ENCODE peak calls at places on chromosome 10, in eight cellular contexts. One of them, this sample, is unnamed.

GRCh38 chr10:69744971-69745370 is 56.7 kb upstream of the COL13A1 start:
- DNase-seq in HT-29: no peak
- DNase-seq in right cardiac atrium: no peak
- DNase-seq in activated CD4-positive, alpha-beta T cell treated with anti-CD3 and anti-CD28 coated beads, Interleukin-2, amount 50 U/mL, for 48 hours: no peak
- DNase-seq in activated CD8-positive, alpha-beta T cell treated with anti-CD3 and anti-CD28 coated beads, Interleukin-2, amount 10 ng/mL, durations not matched to agents 7 days and 5 days: no peak
- DNase-seq in stimulated activated CD8-positive, alpha-beta memory T cell treated with anti-CD3 and anti-CD28 coated beads, Interleukin-12 subunit alpha, Interleukin-12 subunit beta, amount 100 ng/mL, for 1 hour: no peak
- DNase-seq in GM03348: no peak
- DNase-seq in DMS 273 treated with DMSO at 0.1 percent for 48 hours: no peak
- DNase-seq in this sample: no peak

GRCh38 chr10:63935705-63936104 is 414.5 kb downstream of the REEP3 start:
- DNase-seq in DMS 273 treated with DMSO at 0.1 percent for 48 hours: no peak
- DNase-seq in GM03348: no peak
- DNase-seq in stimulated activated CD8-positive, alpha-beta memory T cell treated with anti-CD3 and anti-CD28 coated beads, Interleukin-12 subunit alpha, Interleukin-12 subunit beta, amount 100 ng/mL, for 1 hour: no peak
- DNase-seq in activated CD4-positive, alpha-beta T cell treated with anti-CD3 and anti-CD28 coated beads, Interleukin-2, amount 50 U/mL, for 48 hours: no peak
- DNase-seq in activated CD8-positive, alpha-beta T cell treated with anti-CD3 and anti-CD28 coated beads, Interleukin-2, amount 10 ng/mL, durations not matched to agents 7 days and 5 days: no peak
- DNase-seq in right cardiac atrium: no peak
- DNase-seq in HT-29: peak
- DNase-seq in this sample: no peak

GRCh38 chr10:113319450-113319849 is 233.4 kb upstream of the HABP2 start:
- DNase-seq in DMS 273 treated with DMSO at 0.1 percent for 48 hours: no peak
- DNase-seq in activated CD4-positive, alpha-beta T cell treated with anti-CD3 and anti-CD28 coated beads, Interleukin-2, amount 50 U/mL, for 48 hours: no peak
- DNase-seq in activated CD8-positive, alpha-beta T cell treated with anti-CD3 and anti-CD28 coated beads, Interleukin-2, amount 10 ng/mL, durations not matched to agents 7 days and 5 days: no peak
- DNase-seq in HT-29: no peak
- DNase-seq in GM03348: no peak
- DNase-seq in stimulated activated CD8-positive, alpha-beta memory T cell treated with anti-CD3 and anti-CD28 coated beads, Interleukin-12 subunit alpha, Interleukin-12 subunit beta, amount 100 ng/mL, for 1 hour: no peak
- DNase-seq in right cardiac atrium: no peak
- DNase-seq in this sample: no peak

GRCh38 chr10:102120987-102121738 is 995 bp upstream of the LDB1 start:
- DNase-seq in activated CD8-positive, alpha-beta T cell treated with anti-CD3 and anti-CD28 coated beads, Interleukin-2, amount 10 ng/mL, durations not matched to agents 7 days and 5 days: peak
- DNase-seq in DMS 273 treated with DMSO at 0.1 percent for 48 hours: peak
- DNase-seq in GM03348: peak
- DNase-seq in HT-29: no peak
- DNase-seq in activated CD4-positive, alpha-beta T cell treated with anti-CD3 and anti-CD28 coated beads, Interleukin-2, amount 50 U/mL, for 48 hours: peak
- DNase-seq in right cardiac atrium: peak
- DNase-seq in stimulated activated CD8-positive, alpha-beta memory T cell treated with anti-CD3 and anti-CD28 coated beads, Interleukin-12 subunit alpha, Interleukin-12 subunit beta, amount 100 ng/mL, for 1 hour: no peak
- DNase-seq in this sample: peak

GRCh38 chr10:45421231-45422097 is 47.4 kb downstream of the ALOX5 start:
- DNase-seq in GM03348: peak
- DNase-seq in activated CD8-positive, alpha-beta T cell treated with anti-CD3 and anti-CD28 coated beads, Interleukin-2, amount 10 ng/mL, durations not matched to agents 7 days and 5 days: peak
- DNase-seq in stimulated activated CD8-positive, alpha-beta memory T cell treated with anti-CD3 and anti-CD28 coated beads, Interleukin-12 subunit alpha, Interleukin-12 subunit beta, amount 100 ng/mL, for 1 hour: no peak
- DNase-seq in HT-29: no peak
- DNase-seq in activated CD4-positive, alpha-beta T cell treated with anti-CD3 and anti-CD28 coated beads, Interleukin-2, amount 50 U/mL, for 48 hours: peak
- DNase-seq in right cardiac atrium: no peak
- DNase-seq in DMS 273 treated with DMSO at 0.1 percent for 48 hours: no peak
- DNase-seq in this sample: peak

GRCh38 chr10:94402204-94403033 is at the start of gene TBC1D12:
- DNase-seq in HT-29: peak
- DNase-seq in DMS 273 treated with DMSO at 0.1 percent for 48 hours: peak
- DNase-seq in right cardiac atrium: peak
- DNase-seq in GM03348: peak
- DNase-seq in activated CD8-positive, alpha-beta T cell treated with anti-CD3 and anti-CD28 coated beads, Interleukin-2, amount 10 ng/mL, durations not matched to agents 7 days and 5 days: peak
- DNase-seq in activated CD4-positive, alpha-beta T cell treated with anti-CD3 and anti-CD28 coated beads, Interleukin-2, amount 50 U/mL, for 48 hours: peak
- DNase-seq in stimulated activated CD8-positive, alpha-beta memory T cell treated with anti-CD3 and anti-CD28 coated beads, Interleukin-12 subunit alpha, Interleukin-12 subunit beta, amount 100 ng/mL, for 1 hour: no peak
- DNase-seq in this sample: peak

GRCh38 chr10:102918817-102919236 is 733 bp downstream of the CNNM2 start:
- DNase-seq in activated CD4-positive, alpha-beta T cell treated with anti-CD3 and anti-CD28 coated beads, Interleukin-2, amount 50 U/mL, for 48 hours: peak
- DNase-seq in HT-29: no peak
- DNase-seq in activated CD8-positive, alpha-beta T cell treated with anti-CD3 and anti-CD28 coated beads, Interleukin-2, amount 10 ng/mL, durations not matched to agents 7 days and 5 days: peak
- DNase-seq in stimulated activated CD8-positive, alpha-beta memory T cell treated with anti-CD3 and anti-CD28 coated beads, Interleukin-12 subunit alpha, Interleukin-12 subunit beta, amount 100 ng/mL, for 1 hour: no peak
- DNase-seq in right cardiac atrium: peak
- DNase-seq in GM03348: no peak
- DNase-seq in DMS 273 treated with DMSO at 0.1 percent for 48 hours: no peak
- DNase-seq in this sample: peak

GRCh38 chr10:131131726-131132561 is 179.6 kb downstream of the TCERG1L start:
- DNase-seq in stimulated activated CD8-positive, alpha-beta memory T cell treated with anti-CD3 and anti-CD28 coated beads, Interleukin-12 subunit alpha, Interleukin-12 subunit beta, amount 100 ng/mL, for 1 hour: no peak
- DNase-seq in right cardiac atrium: peak
- DNase-seq in DMS 273 treated with DMSO at 0.1 percent for 48 hours: no peak
- DNase-seq in HT-29: no peak
- DNase-seq in GM03348: no peak
- DNase-seq in activated CD4-positive, alpha-beta T cell treated with anti-CD3 and anti-CD28 coated beads, Interleukin-2, amount 50 U/mL, for 48 hours: no peak
- DNase-seq in activated CD8-positive, alpha-beta T cell treated with anti-CD3 and anti-CD28 coated beads, Interleukin-2, amount 10 ng/mL, durations not matched to agents 7 days and 5 days: no peak
- DNase-seq in this sample: no peak

GRCh38 chr10:86182150-86182549 is 184.4 kb downstream of the GRID1 start:
- DNase-seq in activated CD4-positive, alpha-beta T cell treated with anti-CD3 and anti-CD28 coated beads, Interleukin-2, amount 50 U/mL, for 48 hours: no peak
- DNase-seq in right cardiac atrium: no peak
- DNase-seq in GM03348: no peak
- DNase-seq in DMS 273 treated with DMSO at 0.1 percent for 48 hours: no peak
- DNase-seq in activated CD8-positive, alpha-beta T cell treated with anti-CD3 and anti-CD28 coated beads, Interleukin-2, amount 10 ng/mL, durations not matched to agents 7 days and 5 days: no peak
- DNase-seq in stimulated activated CD8-positive, alpha-beta memory T cell treated with anti-CD3 and anti-CD28 coated beads, Interleukin-12 subunit alpha, Interleukin-12 subunit beta, amount 100 ng/mL, for 1 hour: no peak
- DNase-seq in HT-29: no peak
- DNase-seq in this sample: no peak

GRCh38 chr10:29897999-29898716 is 161.2 kb downstream of the JCAD start:
- DNase-seq in GM03348: no peak
- DNase-seq in activated CD8-positive, alpha-beta T cell treated with anti-CD3 and anti-CD28 coated beads, Interleukin-2, amount 10 ng/mL, durations not matched to agents 7 days and 5 days: no peak
- DNase-seq in right cardiac atrium: no peak
- DNase-seq in activated CD4-positive, alpha-beta T cell treated with anti-CD3 and anti-CD28 coated beads, Interleukin-2, amount 50 U/mL, for 48 hours: no peak
- DNase-seq in HT-29: no peak
- DNase-seq in stimulated activated CD8-positive, alpha-beta memory T cell treated with anti-CD3 and anti-CD28 coated beads, Interleukin-12 subunit alpha, Interleukin-12 subunit beta, amount 100 ng/mL, for 1 hour: no peak
- DNase-seq in DMS 273 treated with DMSO at 0.1 percent for 48 hours: no peak
- DNase-seq in this sample: no peak

GRCh38 chr10:50614444-50615137 is 9.2 kb downstream of the SGMS1 start:
- DNase-seq in activated CD8-positive, alpha-beta T cell treated with anti-CD3 and anti-CD28 coated beads, Interleukin-2, amount 10 ng/mL, durations not matched to agents 7 days and 5 days: peak
- DNase-seq in activated CD4-positive, alpha-beta T cell treated with anti-CD3 and anti-CD28 coated beads, Interleukin-2, amount 50 U/mL, for 48 hours: no peak
- DNase-seq in DMS 273 treated with DMSO at 0.1 percent for 48 hours: peak
- DNase-seq in GM03348: no peak
- DNase-seq in stimulated activated CD8-positive, alpha-beta memory T cell treated with anti-CD3 and anti-CD28 coated beads, Interleukin-12 subunit alpha, Interleukin-12 subunit beta, amount 100 ng/mL, for 1 hour: no peak
- DNase-seq in HT-29: peak
- DNase-seq in right cardiac atrium: no peak
- DNase-seq in this sample: no peak

GRCh38 chr10:36256166-36256565 is 614.1 kb upstream of the FZD8 start:
- DNase-seq in GM03348: peak
- DNase-seq in stimulated activated CD8-positive, alpha-beta memory T cell treated with anti-CD3 and anti-CD28 coated beads, Interleukin-12 subunit alpha, Interleukin-12 subunit beta, amount 100 ng/mL, for 1 hour: no peak
- DNase-seq in activated CD8-positive, alpha-beta T cell treated with anti-CD3 and anti-CD28 coated beads, Interleukin-2, amount 10 ng/mL, durations not matched to agents 7 days and 5 days: no peak
- DNase-seq in DMS 273 treated with DMSO at 0.1 percent for 48 hours: no peak
- DNase-seq in activated CD4-positive, alpha-beta T cell treated with anti-CD3 and anti-CD28 coated beads, Interleukin-2, amount 50 U/mL, for 48 hours: no peak
- DNase-seq in HT-29: no peak
- DNase-seq in right cardiac atrium: no peak
- DNase-seq in this sample: no peak

GRCh38 chr10:22500567-22501369 is 155.5 kb downstream of the SPAG6 start:
- DNase-seq in stimulated activated CD8-positive, alpha-beta memory T cell treated with anti-CD3 and anti-CD28 coated beads, Interleukin-12 subunit alpha, Interleukin-12 subunit beta, amount 100 ng/mL, for 1 hour: no peak
- DNase-seq in activated CD8-positive, alpha-beta T cell treated with anti-CD3 and anti-CD28 coated beads, Interleukin-2, amount 10 ng/mL, durations not matched to agents 7 days and 5 days: no peak
- DNase-seq in HT-29: no peak
- DNase-seq in GM03348: no peak
- DNase-seq in activated CD4-positive, alpha-beta T cell treated with anti-CD3 and anti-CD28 coated beads, Interleukin-2, amount 50 U/mL, for 48 hours: no peak
- DNase-seq in right cardiac atrium: no peak
- DNase-seq in DMS 273 treated with DMSO at 0.1 percent for 48 hours: no peak
- DNase-seq in this sample: no peak

GRCh38 chr10:124359336-124359832 is 59.3 kb downstream of the OAT start:
- DNase-seq in DMS 273 treated with DMSO at 0.1 percent for 48 hours: no peak
- DNase-seq in stimulated activated CD8-positive, alpha-beta memory T cell treated with anti-CD3 and anti-CD28 coated beads, Interleukin-12 subunit alpha, Interleukin-12 subunit beta, amount 100 ng/mL, for 1 hour: no peak
- DNase-seq in activated CD8-positive, alpha-beta T cell treated with anti-CD3 and anti-CD28 coated beads, Interleukin-2, amount 10 ng/mL, durations not matched to agents 7 days and 5 days: no peak
- DNase-seq in HT-29: no peak
- DNase-seq in activated CD4-positive, alpha-beta T cell treated with anti-CD3 and anti-CD28 coated beads, Interleukin-2, amount 50 U/mL, for 48 hours: no peak
- DNase-seq in right cardiac atrium: no peak
- DNase-seq in GM03348: no peak
- DNase-seq in this sample: no peak

GRCh38 chr10:95814011-95814727 is 58.2 kb downstream of the ENTPD1 start:
- DNase-seq in activated CD8-positive, alpha-beta T cell treated with anti-CD3 and anti-CD28 coated beads, Interleukin-2, amount 10 ng/mL, durations not matched to agents 7 days and 5 days: no peak
- DNase-seq in DMS 273 treated with DMSO at 0.1 percent for 48 hours: no peak
- DNase-seq in activated CD4-positive, alpha-beta T cell treated with anti-CD3 and anti-CD28 coated beads, Interleukin-2, amount 50 U/mL, for 48 hours: no peak
- DNase-seq in HT-29: peak
- DNase-seq in right cardiac atrium: no peak
- DNase-seq in stimulated activated CD8-positive, alpha-beta memory T cell treated with anti-CD3 and anti-CD28 coated beads, Interleukin-12 subunit alpha, Interleukin-12 subunit beta, amount 100 ng/mL, for 1 hour: no peak
- DNase-seq in GM03348: peak
- DNase-seq in this sample: no peak